ENCODE peak calls at places on chromosomes 4 and X, in four cellular contexts. C is breast epithelium, D is uterus, T is stomach. K is an unnamed sample. For H3K36me3, the result is how much of the 10 kb centered on the place peaks cover.

GRCh38 chrX:51860679-51861078 is 32.7 kb upstream of the MAGED1 start:
- DNase-seq in C (no peak), D (peak), T (no peak), K (peak)

GRCh38 chr4:155761916-155762315 is 3.1 kb downstream of the GUCY1B1 start:
- DNase-seq in T (no peak), C (no peak), D (no peak), K (no peak)

GRCh38 chr4:30953799-30954198 is 233.6 kb downstream of the PCDH7 start:
- DNase-seq in C (no peak), D (no peak), T (no peak), K (no peak)

GRCh38 chrX:16076834-16077233 is 46.5 kb upstream of the GRPR start:
- DNase-seq in D (no peak), T (no peak), C (no peak), K (no peak)

GRCh38 chr4:173418636-173419035 is 19.7 kb upstream of the SCRG1 start:
- DNase-seq in D (no peak), C (no peak), T (no peak), K (no peak)

GRCh38 chr4:56728512-56728911 is 47.4 kb upstream of the HOPX start:
- DNase-seq in C (peak), D (peak), T (peak), K (peak)

GRCh38 chrX:114889454-114889853 is 128.0 kb downstream of the IL13RA2 start:
- DNase-seq in T (no peak), C (no peak), D (no peak), K (no peak)

GRCh38 chr4:27007507-27007906 is 146.9 kb downstream of the STIM2 start:
- DNase-seq in T (no peak), C (no peak), D (no peak), K (no peak)

GRCh38 chr4:123676550-123677229 is 280.1 kb downstream of the SPRY1 start:
- DNase-seq in C (no peak), D (no peak), T (peak), K (peak)

GRCh38 chr4:26746742-26747351 is 113.8 kb upstream of the STIM2 start:
- DNase-seq in C (no peak), D (no peak), T (no peak), K (no peak)

GRCh38 chr4:7021930-7022658 is 21.1 kb upstream of the TADA2B start:
- DNase-seq in T (no peak), D (no peak), C (peak), K (no peak)

GRCh38 chr4:47075241-47075640 is 43.9 kb downstream of the GABRB1 start:
- DNase-seq in C (no peak), T (no peak), D (no peak), K (no peak)

GRCh38 chrX:39002466-39002865 is 201.2 kb downstream of the MID1IP1 start:
- DNase-seq in T (no peak), D (no peak), C (no peak), K (no peak)

GRCh38 chrX:24494544-24495113 is 29.5 kb downstream of the PDK3 start:
- DNase-seq in C (peak), D (peak), T (no peak), K (peak)

GRCh38 chrX:39356119-39356807 is 555.0 kb downstream of the MID1IP1 start:
- DNase-seq in C (no peak), D (no peak), T (no peak), K (no peak)

GRCh38 chr4:155759372-155760252 is 791 bp downstream of the GUCY1B1 start:
- DNase-seq in D (peak), T (peak), C (no peak), K (peak)

GRCh38 chrX:150664290-150664689 is 28.9 kb upstream of the MTMR1 start:
- DNase-seq in T (peak), C (peak), D (no peak), K (peak)

GRCh38 chrX:72094894-72095293 is 36.8 kb downstream of the RTL5 start:
- DNase-seq in T (peak), C (no peak), D (no peak), K (no peak)

GRCh38 chr4:83905952-83906351 is 370.0 kb downstream of the GPAT3 start:
- DNase-seq in T (no peak), C (no peak), D (no peak), K (no peak)

GRCh38 chr4:181957088-181957487 is 286.1 kb upstream of the TENM3 start:
- DNase-seq in T (no peak), C (peak), D (no peak), K (peak)

GRCh38 chr4:102862016-102862415 is 6.8 kb upstream of the CISD2 start:
- DNase-seq in D (no peak), T (no peak), C (no peak), K (no peak)

GRCh38 chr4:75232546-75232945 is 281.7 kb downstream of the RCHY1 start:
- DNase-seq in C (no peak), T (no peak), D (peak), K (no peak)

GRCh38 chr4:140742838-140743193 is 13.4 kb downstream of the TBC1D9 start:
- DNase-seq in T (no peak), C (no peak), D (no peak), K (no peak)

GRCh38 chr4:115453416-115453815 is 340.0 kb upstream of the NDST4 start:
- DNase-seq in C (no peak), T (no peak), D (no peak), K (no peak)

GRCh38 chr4:150167054-150167453 is 88.8 kb downstream of the DCLK2 start:
- DNase-seq in D (no peak), T (no peak), C (no peak), K (no peak)

GRCh38 chr4:161254375-161254774 is 909.4 kb downstream of the FSTL5 start:
- DNase-seq in D (no peak), T (no peak), C (no peak), K (no peak)
- TF ChIP-seq CTCF in D (no peak), T (no peak), C (no peak), K (no peak)

GRCh38 chrX:119943185-119943988 is at the start of gene NKAP:
- DNase-seq in D (peak), C (peak), T (peak), K (peak)
- H3K36me3 ChIP-seq in D (under half), C (under half), T (under half), K (under half)

DNA sequence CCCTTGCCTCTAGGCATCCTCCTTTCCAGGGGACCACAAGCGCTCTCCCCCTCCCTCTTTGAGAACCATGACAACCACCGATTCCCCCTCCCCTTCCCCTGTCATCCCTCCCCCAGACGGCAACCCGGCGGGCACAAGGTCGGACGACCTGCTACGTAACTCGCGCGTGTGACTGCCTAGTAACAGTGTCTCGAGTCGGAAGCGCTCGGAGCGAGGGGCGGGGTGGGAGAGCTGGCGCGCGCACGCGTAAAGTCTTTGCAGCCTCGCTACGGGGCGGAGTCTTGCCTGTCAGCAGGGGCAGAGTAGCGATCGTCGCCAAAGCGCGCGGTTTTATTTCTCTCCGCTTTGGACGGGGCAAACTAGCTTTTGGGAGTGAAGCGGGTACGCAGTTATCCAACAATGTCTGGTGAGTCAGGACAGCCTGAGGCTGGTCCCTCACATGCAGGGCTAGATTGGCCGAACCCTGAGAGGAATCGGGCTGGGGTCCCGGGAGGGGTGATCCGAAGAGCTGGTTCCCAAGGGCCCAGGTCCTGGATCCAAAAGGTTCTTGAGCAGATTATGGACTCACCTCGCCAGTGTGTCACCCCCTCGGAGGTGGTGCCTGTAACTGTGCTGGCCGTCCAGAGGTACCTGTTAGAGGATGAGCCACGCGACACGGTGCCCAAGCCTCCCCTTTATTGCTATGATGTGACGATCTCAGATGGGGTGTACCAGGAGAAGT is at the start of gene RADX:
- DNase-seq in T (peak), D (peak), C (peak), K (peak)
- TF ChIP-seq POLR2A in T (no peak), D (peak), C (no peak), K (no peak)

GRCh38 chr4:98505991-98506390 is 152.4 kb downstream of the TSPAN5 start:
- DNase-seq in C (no peak), T (no peak), D (no peak), K (no peak)

GRCh38 chr4:98508248-98508647 is 150.2 kb downstream of the TSPAN5 start:
- DNase-seq in D (no peak), C (no peak), T (no peak), K (no peak)

GRCh38 chr4:98507299-98507698 is 151.1 kb downstream of the TSPAN5 start:
- DNase-seq in C (no peak), T (no peak), D (no peak), K (no peak)

GRCh38 chr4:98508825-98509539 is 149.4 kb downstream of the TSPAN5 start:
- DNase-seq in C (no peak), D (no peak), T (no peak), K (no peak)

GRCh38 chr4:98506462-98507132 is 151.8 kb downstream of the TSPAN5 start:
- DNase-seq in C (no peak), T (no peak), D (no peak), K (peak)
- TF ChIP-seq CTCF in C (no peak), T (no peak), D (no peak), K (no peak)

DNA sequence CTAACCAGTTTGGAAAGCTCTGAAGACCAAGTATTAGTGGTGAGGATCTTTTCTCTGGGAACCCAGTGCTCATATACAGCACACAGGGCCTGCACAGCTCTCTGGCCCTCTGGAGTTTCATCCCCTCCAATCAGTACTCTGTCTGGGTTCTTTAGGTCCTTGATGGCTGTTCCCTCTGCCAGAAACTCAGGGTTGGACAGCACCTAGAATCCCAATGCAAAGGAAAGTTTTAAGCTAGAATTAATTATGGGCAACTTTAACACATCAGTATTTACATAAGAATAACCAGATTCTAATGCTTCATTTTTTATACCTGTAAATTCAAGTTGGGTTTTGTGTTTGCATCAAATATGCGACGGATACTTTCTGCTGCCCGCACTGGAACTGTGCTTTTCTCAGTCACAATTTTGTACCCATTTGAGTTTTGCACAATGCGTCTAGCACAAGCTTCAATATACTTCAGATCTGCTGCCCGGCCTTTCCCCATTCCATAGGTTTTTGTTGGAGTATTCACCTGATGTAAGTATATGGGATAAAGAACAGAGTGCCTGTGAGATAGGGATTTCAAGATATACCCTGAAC is 16.8 kb downstream of the UGDH start:
- DNase-seq in C (no peak), D (no peak), T (no peak), K (no peak)
- H3K36me3 ChIP-seq in C (under half), D (under half), T (half or more), K (under half)

DNA sequence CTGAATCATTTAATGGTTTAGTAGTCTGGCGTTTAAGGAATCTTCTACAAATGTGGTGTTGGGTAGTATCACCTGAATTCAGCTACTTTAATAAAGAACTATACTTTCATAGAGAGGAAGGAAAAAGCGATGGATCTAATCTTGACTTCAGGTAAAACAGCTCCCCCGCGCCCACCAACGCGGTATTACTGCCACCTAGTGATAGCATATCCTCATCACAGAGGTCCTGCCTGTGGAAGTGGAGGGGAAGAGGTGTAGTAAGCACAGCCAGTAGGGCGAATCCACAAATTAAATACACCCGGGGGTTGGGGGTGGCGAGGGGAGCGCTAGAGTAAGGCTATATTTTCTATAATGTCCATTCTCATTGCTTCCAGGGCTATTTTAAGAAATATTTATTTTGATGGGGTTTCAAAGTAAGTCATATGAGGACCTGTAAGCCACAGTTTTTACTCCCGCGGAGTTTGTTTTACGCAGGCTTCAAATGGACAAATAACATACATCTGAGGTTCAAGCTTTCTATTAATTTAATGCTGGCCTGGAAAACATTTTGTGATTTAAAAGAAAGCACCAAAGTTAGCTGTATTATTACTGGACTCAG is 8.3 kb upstream of the DAPP1 start:
- DNase-seq in T (peak), D (no peak), C (no peak), K (peak)
- TF ChIP-seq POLR2A in T (no peak), D (no peak), C (no peak), K (no peak)